ENCODE peak calls at places on chromosomes 6 and 20, in four cellular contexts. R is PC-3, U is lower lobe of right lung, T is uterus. H is an unnamed sample.

GRCh38 chr20:44743916-44744655 is 1.6 kb upstream of the KCNK15 start:
- DNase-seq in T (no peak), U (no peak), R (no peak), H (no peak)

GRCh38 chr6:52457096-52457495 is 37.0 kb downstream of the EFHC1 start:
- DNase-seq in T (no peak), U (no peak), R (no peak), H (no peak)

GRCh38 chr6:15608406-15608805 is 54.4 kb downstream of the DTNBP1 start:
- DNase-seq in R (peak; percentile 81), T (no peak), U (no peak), H (peak; percentile 43)

GRCh38 chr6:75272145-75272840 is 12.3 kb downstream of the TMEM30A start:
- DNase-seq in T (no peak), R (no peak), U (no peak), H (no peak)

GRCh38 chr6:129264480-129265045 is 381.6 kb downstream of the LAMA2 start:
- DNase-seq in R (no peak), T (no peak), U (no peak), H (no peak)

GRCh38 chr6:4844108-4844507 is 67.9 kb downstream of the CDYL start:
- DNase-seq in R (no peak), U (no peak), T (no peak), H (no peak)

GRCh38 chr6:134512946-134513345 is 195.0 kb upstream of the SGK1 start:
- DNase-seq in T (no peak), U (peak; percentile 62), R (peak; percentile 1), H (no peak)

GRCh38 chr6:16982827-16983226 is 119.0 kb upstream of the STMND1 start:
- DNase-seq in U (no peak), T (no peak), R (no peak), H (no peak)

GRCh38 chr20:42118001-42118400 is 499.8 kb upstream of the CHD6 start:
- DNase-seq in T (no peak), U (no peak), R (no peak), H (no peak)

GRCh38 chr6:47187883-47188587 is 121.7 kb downstream of the TNFRSF21 start:
- DNase-seq in U (no peak), T (no peak), R (peak; percentile 22), H (peak; percentile 44)

GRCh38 chr20:47430862-47431588 is 70.7 kb upstream of the NCOA3 start:
- DNase-seq in R (no peak), U (no peak), T (no peak), H (no peak)
- H3K4me3 ChIP-seq in R (no peak overlapping the region), U (no peak overlapping the region), T (no peak overlapping the region), H (no peak overlapping the region)

GRCh38 chr6:53797304-53797703 is 2.5 kb downstream of the LRRC1 start:
- DNase-seq in R (no peak), T (no peak), U (no peak), H (no peak)
- H3K4me3 ChIP-seq in R (peak overlapping the region; percentile 86), T (no peak overlapping the region), U (no peak overlapping the region), H (no peak overlapping the region)

GRCh38 chr6:2783188-2783957 is 18.2 kb downstream of the WRNIP1 start:
- DNase-seq in U (no peak), R (no peak), T (no peak), H (no peak)
- H3K4me3 ChIP-seq in U (no peak overlapping the region), R (no peak overlapping the region), T (no peak overlapping the region), H (no peak overlapping the region)

DNA sequence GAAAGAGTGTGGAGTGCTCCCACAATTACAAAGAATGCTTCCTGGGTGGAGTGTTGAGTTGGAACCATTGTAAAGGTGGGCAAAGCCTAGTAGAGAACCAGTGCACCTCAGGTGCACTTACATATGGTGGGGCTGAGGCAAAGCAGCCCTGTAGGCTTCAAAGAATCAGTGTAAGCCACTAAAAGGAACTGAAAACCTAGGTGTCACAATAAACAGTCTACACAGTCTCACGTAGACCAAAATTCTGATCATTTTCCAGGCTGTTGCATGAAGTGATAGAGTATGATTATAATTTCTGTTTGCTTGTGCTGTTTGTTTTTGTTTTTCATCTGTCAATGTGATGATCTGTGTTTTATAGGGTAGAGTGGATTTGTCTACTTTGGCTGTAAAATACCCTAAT is 2.8 kb downstream of the ABT1 start:
- DNase-seq in U (no peak), T (no peak), R (no peak), H (no peak)
- H3K4me3 ChIP-seq in U (no peak overlapping the region), T (no peak overlapping the region), R (no peak overlapping the region), H (no peak overlapping the region)

GRCh38 chr6:140602431-140602836 is 1228.0 kb upstream of the CITED2 start:
- DNase-seq in T (no peak), R (no peak), U (no peak), H (no peak)
- H3K4me3 ChIP-seq in T (no peak overlapping the region), R (no peak overlapping the region), U (no peak overlapping the region), H (no peak overlapping the region)

H was measured in hepatocyte.